ENCODE peak calls at places on chromosome 10, in five cellular contexts. E, J, K, W and S are unnamed samples.
A peak's percentile ranks its signal among the peaks of the same experiment; 100 is the strongest.

GRCh38 chr10:122143238-122143841 is 127.8 kb upstream of the BTBD16 start:
- DNase-seq in W (no peak), J (peak; percentile 32), K (no peak), E (no peak), S (no peak)

GRCh38 chr10:75399461-75400162 is 2.0 kb downstream of the ZNF503 start:
- DNase-seq in K (peak; percentile 59), J (peak; percentile 60), E (peak; percentile 49), W (no peak), S (peak; percentile 87)

GRCh38 chr10:70324951-70325781 is 41.4 kb upstream of the NPFFR1 start:
- DNase-seq in J (no peak), E (no peak), W (no peak), K (no peak), S (no peak)

GRCh38 chr10:69866688-69867461 is 65.2 kb downstream of the COL13A1 start:
- DNase-seq in J (no peak), K (no peak), W (peak; percentile 38), E (peak; percentile 71), S (peak; percentile 75)

GRCh38 chr10:97222346-97222961 is 36.7 kb upstream of the SLIT1 start:
- DNase-seq in J (peak; percentile 7), K (no peak), E (no peak), W (no peak), S (no peak)

GRCh38 chr10:6953131-6953834 is 373.2 kb upstream of the PRKCQ start:
- DNase-seq in E (no peak), J (no peak), W (no peak), K (no peak), S (no peak)

GRCh38 chr10:48291190-48291589 is 15.3 kb upstream of the MAPK8 start:
- DNase-seq in E (no peak), W (no peak), K (no peak), J (no peak), S (no peak)

GRCh38 chr10:95250856-95251255 is 39.9 kb downstream of the PDLIM1 start:
- DNase-seq in W (no peak), K (no peak), J (no peak), E (no peak), S (no peak)

GRCh38 chr10:77692782-77693181 is 55.2 kb upstream of the KCNMA1 start:
- DNase-seq in W (peak; percentile 63), K (no peak), J (no peak), E (no peak), S (no peak)

GRCh38 chr10:839550-840205 is 91.8 kb downstream of the LARP4B start:
- DNase-seq in J (no peak), K (no peak), W (no peak), E (no peak), S (no peak)

GRCh38 chr10:126551197-126551596 is 119.3 kb downstream of the C10orf90 start:
- DNase-seq in J (no peak), E (no peak), K (no peak), W (no peak), S (no peak)

GRCh38 chr10:16964571-16965241 is 147.5 kb upstream of the RSU1 start:
- DNase-seq in E (no peak), J (no peak), K (no peak), W (no peak), S (no peak)

GRCh38 chr10:52353960-52354394 is 39.9 kb downstream of the DKK1 start:
- DNase-seq in J (no peak), W (peak; percentile 30), K (no peak), E (peak; percentile 80), S (no peak)

GRCh38 chr10:100229819-100230422 is 525 bp upstream of the CHUK start:
- DNase-seq in K (no peak), E (no peak), J (no peak), W (no peak), S (no peak)

GRCh38 chr10:84214046-84214572 is 11.2 kb downstream of the LRIT2 start:
- DNase-seq in K (no peak), E (no peak), W (no peak), J (no peak), S (no peak)

GRCh38 chr10:97333601-97334369 is 744 bp downstream of the FRAT2 start:
- DNase-seq in K (peak; percentile 68), E (no peak), J (no peak), W (no peak), S (peak; percentile 61)

GRCh38 chr10:112224933-112225529 is 41.5 kb upstream of the GPAM start:
- DNase-seq in J (no peak), K (no peak), E (no peak), W (no peak), S (no peak)

GRCh38 chr10:126049741-126050140 is 153.4 kb downstream of the FANK1 start:
- DNase-seq in J (no peak), W (no peak), E (peak; percentile 32), K (no peak), S (no peak)

GRCh38 chr10:72736176-72736795 is 44.3 kb downstream of the MCU start:
- DNase-seq in K (no peak), W (no peak), E (peak; percentile 66), J (no peak), S (no peak)

GRCh38 chr10:48671914-48672595 is 12.6 kb upstream of the WDFY4 start:
- DNase-seq in J (no peak), K (no peak), W (no peak), E (no peak), S (peak; percentile 63)

GRCh38 chr10:60429084-60429849 is 39.6 kb upstream of the ANK3 start:
- DNase-seq in E (no peak), J (no peak), K (no peak), W (no peak), S (no peak)

GRCh38 chr10:6348091-6348862 is 145.5 kb downstream of the PFKFB3 start:
- DNase-seq in W (no peak), J (peak; percentile 63), E (peak; percentile 12), K (peak; percentile 79), S (peak; percentile 56)

GRCh38 chr10:73964743-73965142 is 33.2 kb upstream of the VCL start:
- DNase-seq in E (no peak), K (no peak), W (no peak), J (no peak), S (no peak)

GRCh38 chr10:110502851-110503301 is 5.2 kb downstream of the DUSP5 start:
- DNase-seq in K (peak; percentile 52), E (peak; percentile 86), W (no peak), J (peak; percentile 45), S (peak; percentile 49)